ENCODE peak calls at places on chromosomes 12 and 14, in nine cellular contexts. Q, J, S, Y, G, O, I, D and A are unnamed samples.

GRCh38 chr12:80443974-80444666 is at the start of gene PTPRQ:
- DNase-seq in Q (no peak), O (peak; percentile 35), D (peak; percentile 49), G (no peak), S (peak; percentile 35), Y (no peak), I (peak; percentile 40), J (no peak), A (no peak)

GRCh38 chr12:81094718-81095360 is 17.0 kb downstream of the ACSS3 start:
- DNase-seq in S (no peak), Q (no peak), Y (no peak), G (no peak), J (no peak), O (no peak), I (no peak), D (no peak), A (no peak)

GRCh38 chr12:20342111-20342510 is 26.2 kb upstream of the PDE3A start:
- DNase-seq in G (no peak), J (no peak), O (peak; percentile 2), Q (no peak), S (no peak), D (peak; percentile 74), I (peak; percentile 30), Y (no peak), A (no peak)

GRCh38 chr14:101442451-101442850 is 118.8 kb upstream of the DIO3 start:
- DNase-seq in Y (no peak), D (no peak), J (peak; percentile 41), O (no peak), G (peak; percentile 46), S (no peak), I (no peak), Q (no peak), A (no peak)

GRCh38 chr12:11941601-11942360 is 129.0 kb upstream of the BCL2L14 start:
- DNase-seq in S (peak; percentile 79), O (peak; percentile 90), I (peak; percentile 51), D (peak; percentile 83), Q (no peak), J (no peak), G (no peak), Y (no peak), A (no peak)

GRCh38 chr14:90381999-90382451 is 14.8 kb upstream of the CALM1 start:
- DNase-seq in S (no peak), G (no peak), Y (no peak), J (no peak), O (no peak), Q (peak; percentile 31), I (no peak), D (no peak), A (peak; percentile 63)

GRCh38 chr14:55130194-55130550 is 1.1 kb downstream of the LGALS3 start:
- DNase-seq in S (no peak), D (peak; percentile 64), O (peak; percentile 23), Q (no peak), I (peak; percentile 60), G (no peak), Y (no peak), J (no peak), A (no peak)

GRCh38 chr14:71905031-71905430 is 27.2 kb upstream of the RGS6 start:
- DNase-seq in S (no peak), G (no peak), J (no peak), Q (no peak), O (no peak), D (no peak), Y (no peak), I (no peak), A (no peak)

GRCh38 chr12:3202734-3203446 is 125.7 kb downstream of the TSPAN9 start:
- DNase-seq in O (no peak), I (peak; percentile 11), J (peak; percentile 50), G (no peak), Y (peak; percentile 61), Q (no peak), D (peak; percentile 55), S (no peak), A (peak; percentile 77)

GRCh38 chr12:76080729-76081415 is 3.6 kb downstream of the NAP1L1 start:
- DNase-seq in O (no peak), G (no peak), S (no peak), D (no peak), Q (no peak), J (no peak), Y (no peak), I (no peak), A (no peak)

GRCh38 chr12:104942075-104942474 is 16.0 kb downstream of the SLC41A2 start:
- DNase-seq in O (no peak), S (no peak), J (no peak), D (no peak), Q (no peak), I (no peak), Y (no peak), G (no peak), A (no peak)